ENCODE peak calls at places on chromosomes 11 and 22, in five cellular contexts. One of them, this sample, is unnamed.

GRCh38 chr11:130673698-130674097 is 225.3 kb downstream of the ADAMTS15 start:
- DNase-seq in cardiac muscle cell: no peak
- DNase-seq in heart left ventricle: no peak
- DNase-seq in kidney: no peak
- DNase-seq in HFF-Myc: no peak
- DNase-seq in this sample: no peak

GRCh38 chr11:120674537-120674936 is 163.0 kb downstream of the GRIK4 start:
- DNase-seq in cardiac muscle cell: peak; percentile 80
- DNase-seq in heart left ventricle: no peak
- DNase-seq in kidney: no peak
- DNase-seq in HFF-Myc: no peak
- DNase-seq in this sample: no peak

GRCh38 chr11:2860636-2861035 is 24.9 kb downstream of the CDKN1C start:
- DNase-seq in cardiac muscle cell: peak; percentile 43
- DNase-seq in heart left ventricle: no peak
- DNase-seq in kidney: no peak
- DNase-seq in HFF-Myc: no peak
- DNase-seq in this sample: no peak

GRCh38 chr11:75408852-75409219 is 9.5 kb downstream of the RPS3 start:
- DNase-seq in cardiac muscle cell: no peak
- DNase-seq in heart left ventricle: no peak
- DNase-seq in kidney: no peak
- DNase-seq in HFF-Myc: no peak
- DNase-seq in this sample: no peak

GRCh38 chr11:11998091-11998781 is 10.2 kb downstream of the DKK3 start:
- DNase-seq in cardiac muscle cell: peak; percentile 86
- DNase-seq in heart left ventricle: no peak
- DNase-seq in kidney: no peak
- DNase-seq in HFF-Myc: peak; percentile 66
- DNase-seq in this sample: no peak

GRCh38 chr22:25759825-25760231 is 17.8 kb downstream of the MYO18B start:
- DNase-seq in cardiac muscle cell: peak; percentile 95
- DNase-seq in heart left ventricle: no peak
- DNase-seq in kidney: no peak
- DNase-seq in HFF-Myc: no peak
- DNase-seq in this sample: no peak

GRCh38 chr22:48804811-48805301 is 1022.8 kb downstream of the BRD1 start:
- DNase-seq in cardiac muscle cell: no peak
- DNase-seq in heart left ventricle: no peak
- DNase-seq in kidney: no peak
- DNase-seq in HFF-Myc: no peak
- DNase-seq in this sample: no peak

GRCh38 chr11:3609416-3610265 is 32.2 kb downstream of the ART5 start:
- DNase-seq in cardiac muscle cell: peak; percentile 54
- DNase-seq in heart left ventricle: no peak
- DNase-seq in kidney: no peak
- DNase-seq in HFF-Myc: peak; percentile 26
- DNase-seq in this sample: no peak

GRCh38 chr11:64028398-64029115 is 7.2 kb upstream of the FLRT1 start:
- DNase-seq in cardiac muscle cell: peak; percentile 55
- DNase-seq in heart left ventricle: no peak
- DNase-seq in kidney: no peak
- DNase-seq in HFF-Myc: no peak
- DNase-seq in this sample: no peak

GRCh38 chr11:27460571-27460970 is 12.0 kb downstream of the LGR4 start:
- DNase-seq in cardiac muscle cell: no peak
- DNase-seq in heart left ventricle: no peak
- DNase-seq in kidney: no peak
- DNase-seq in HFF-Myc: no peak
- DNase-seq in this sample: no peak

GRCh38 chr22:32200752-32201151 is 4.1 kb downstream of the RFPL2 start:
- DNase-seq in cardiac muscle cell: no peak
- DNase-seq in heart left ventricle: no peak
- DNase-seq in kidney: no peak
- DNase-seq in HFF-Myc: no peak
- DNase-seq in this sample: no peak

GRCh38 chr11:68584097-68584496 is 100.2 kb upstream of the GAL start:
- DNase-seq in cardiac muscle cell: peak; percentile 23
- DNase-seq in heart left ventricle: peak; percentile 59
- DNase-seq in kidney: no peak
- DNase-seq in HFF-Myc: peak; percentile 19
- DNase-seq in this sample: no peak

GRCh38 chr11:9982796-9983579 is 311.0 kb downstream of the SBF2 start:
- DNase-seq in cardiac muscle cell: peak; percentile 71
- DNase-seq in heart left ventricle: no peak
- DNase-seq in kidney: no peak
- DNase-seq in HFF-Myc: peak; percentile 27
- DNase-seq in this sample: no peak

DNA sequence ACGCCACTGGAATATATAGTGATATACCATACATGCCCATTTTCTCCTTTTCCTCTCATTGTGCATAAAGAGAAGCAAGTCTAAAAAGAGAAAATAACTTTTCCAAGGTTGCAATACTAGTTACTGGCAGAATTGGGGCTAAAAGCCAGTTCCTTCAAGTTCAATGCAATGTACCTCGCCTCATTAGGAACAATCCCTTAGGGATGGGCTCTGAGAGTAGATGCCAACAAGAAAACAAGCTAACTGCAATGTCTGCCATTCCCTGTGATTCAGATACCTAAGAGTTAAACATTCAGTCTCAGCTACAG is 114.3 kb downstream of the RBFOX2 start:
- DNase-seq in cardiac muscle cell: no peak
- DNase-seq in heart left ventricle: no peak
- DNase-seq in kidney: no peak
- DNase-seq in HFF-Myc: no peak
- DNase-seq in this sample: no peak
- H3K4me3 ChIP-seq in cardiac muscle cell: no peak overlapping the region
- H3K4me3 ChIP-seq in heart left ventricle: peak overlapping the region; percentile 48
- H3K4me3 ChIP-seq in kidney: peak overlapping the region; percentile 90
- H3K4me3 ChIP-seq in HFF-Myc: no peak overlapping the region
- H3K4me3 ChIP-seq in this sample: peak overlapping the region; percentile 51

DNA sequence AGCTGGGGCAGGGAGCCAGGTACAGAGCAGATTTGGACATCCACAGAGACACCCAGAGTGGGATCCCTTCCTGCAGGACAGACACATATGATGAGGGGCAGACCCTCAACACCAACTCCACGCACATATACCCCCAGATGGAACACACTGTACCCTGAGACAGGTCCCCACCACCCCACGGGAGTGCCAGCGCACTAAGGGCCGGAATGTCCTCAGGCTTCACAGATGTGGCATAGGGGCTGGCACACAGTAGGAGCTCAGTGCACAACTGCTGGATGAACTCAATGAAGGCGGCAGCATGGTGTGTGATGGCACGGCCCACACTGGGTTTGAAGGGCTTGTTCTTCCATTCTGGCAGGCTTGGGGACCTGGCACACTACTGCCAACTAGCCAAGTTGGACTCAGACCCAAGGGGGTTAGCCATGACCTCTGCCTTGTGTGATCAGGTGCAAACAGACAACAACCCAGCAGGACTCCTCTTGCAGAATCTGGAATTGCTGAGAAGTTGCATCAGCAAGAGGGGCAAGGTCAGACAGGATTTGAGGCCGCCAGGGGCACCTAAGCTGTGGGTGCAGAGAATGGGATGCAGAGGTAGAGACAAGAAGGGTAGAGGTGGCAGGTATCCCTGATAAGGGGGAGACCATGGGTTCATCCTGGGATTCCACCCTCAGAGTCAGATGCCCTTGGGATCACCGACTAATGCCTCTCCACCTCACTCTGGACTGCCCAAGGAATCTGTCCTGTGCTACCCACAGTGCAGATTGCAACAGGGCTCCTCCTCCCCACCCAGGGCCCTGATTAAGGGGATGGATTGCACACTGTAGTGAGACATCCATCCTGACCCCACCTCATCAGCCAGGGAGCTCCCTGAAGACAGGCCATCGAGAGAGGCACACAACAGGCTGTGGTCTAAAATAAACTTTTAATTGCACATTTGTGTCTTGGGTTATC is 2.4 kb downstream of the C22orf15 start:
- DNase-seq in cardiac muscle cell: no peak
- DNase-seq in heart left ventricle: no peak
- DNase-seq in kidney: no peak
- DNase-seq in HFF-Myc: no peak
- DNase-seq in this sample: no peak
- H3K4me3 ChIP-seq in cardiac muscle cell: no peak overlapping the region
- H3K4me3 ChIP-seq in heart left ventricle: peak overlapping the region; percentile 68
- H3K4me3 ChIP-seq in kidney: peak overlapping the region; percentile 17
- H3K4me3 ChIP-seq in HFF-Myc: no peak overlapping the region
- H3K4me3 ChIP-seq in this sample: peak overlapping the region; percentile 88

GRCh38 chr11:87425391-87425790 is 387.7 kb downstream of the TMEM135 start:
- DNase-seq in cardiac muscle cell: no peak
- DNase-seq in heart left ventricle: no peak
- DNase-seq in kidney: no peak
- DNase-seq in HFF-Myc: no peak
- DNase-seq in this sample: no peak
- H3K4me3 ChIP-seq in cardiac muscle cell: no peak overlapping the region
- H3K4me3 ChIP-seq in heart left ventricle: no peak overlapping the region
- H3K4me3 ChIP-seq in kidney: no peak overlapping the region
- H3K4me3 ChIP-seq in HFF-Myc: no peak overlapping the region
- H3K4me3 ChIP-seq in this sample: no peak overlapping the region

DNA sequence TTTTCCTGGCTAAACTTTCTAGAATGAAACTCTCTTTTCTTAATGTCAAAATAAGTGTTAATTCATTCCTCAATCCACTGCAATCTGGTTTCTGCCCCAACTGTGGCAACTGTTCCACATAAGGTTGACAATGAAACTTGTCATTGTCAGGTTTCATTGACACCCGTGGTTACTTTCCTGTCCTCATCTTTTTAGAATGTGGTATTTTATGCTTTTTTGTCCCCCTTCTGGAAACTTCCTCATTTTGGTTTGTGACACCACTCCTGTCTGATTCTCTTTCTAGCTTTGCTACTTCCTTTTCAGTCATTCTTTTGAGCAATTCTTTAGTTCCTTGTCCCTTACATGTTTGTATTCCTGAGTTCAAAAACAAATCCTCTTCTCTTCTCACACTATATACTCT is 7.5 kb upstream of the PDE3B start:
- DNase-seq in cardiac muscle cell: no peak
- DNase-seq in heart left ventricle: no peak
- DNase-seq in kidney: no peak
- DNase-seq in HFF-Myc: no peak
- DNase-seq in this sample: no peak
- H3K4me3 ChIP-seq in cardiac muscle cell: no peak overlapping the region
- H3K4me3 ChIP-seq in heart left ventricle: no peak overlapping the region
- H3K4me3 ChIP-seq in kidney: no peak overlapping the region
- H3K4me3 ChIP-seq in HFF-Myc: no peak overlapping the region
- H3K4me3 ChIP-seq in this sample: no peak overlapping the region